ENCODE peak calls at places on chromosomes 11 and 22, in eight cellular contexts. K, D, L, A, S, N, M and W are unnamed samples.

GRCh38 chr11:45859661-45860140 is 12.4 kb downstream of the CRY2 start:
- DNase-seq in K (no peak), D (peak; percentile 92), L (peak; percentile 96), A (peak; percentile 92), S (no peak), N (peak; percentile 99), M (peak; percentile 95), W (no peak)

GRCh38 chr22:24331468-24332440 is 61.1 kb downstream of the SPECC1L start:
- DNase-seq in K (no peak), D (no peak), L (no peak), A (no peak), S (no peak), N (no peak), M (no peak), W (no peak)

GRCh38 chr11:88886796-88887195 is 179.0 kb downstream of the GRM5 start:
- DNase-seq in K (peak; percentile 54), D (no peak), L (peak; percentile 8), A (no peak), S (no peak), N (no peak), M (no peak), W (no peak)

GRCh38 chr22:39471421-39472141 is 14.8 kb downstream of the MGAT3 start:
- DNase-seq in K (no peak), D (no peak), L (peak; percentile 58), A (no peak), S (peak; percentile 63), N (no peak), M (no peak), W (no peak)

GRCh38 chr22:28441720-28442263 is 237.8 kb downstream of the TTC28 start:
- DNase-seq in K (no peak), D (no peak), L (peak; percentile 60), A (no peak), S (no peak), N (no peak), M (no peak), W (no peak)

GRCh38 chr22:39234867-39235687 is 9.7 kb downstream of the PDGFB start:
- DNase-seq in K (no peak), D (peak; percentile 83), L (no peak), A (peak; percentile 81), S (no peak), N (no peak), M (peak; percentile 86), W (no peak)

GRCh38 chr11:113613619-113614018 is 92.5 kb downstream of the TMPRSS5 start:
- DNase-seq in K (no peak), D (no peak), L (no peak), A (no peak), S (no peak), N (no peak), M (no peak), W (no peak)

GRCh38 chr11:37988031-37988430 is 1390.0 kb upstream of the RAG2 start:
- DNase-seq in K (no peak), D (no peak), L (peak; percentile 22), A (no peak), S (no peak), N (peak; percentile 63), M (no peak), W (no peak)

GRCh38 chr22:19289475-19290161 is 1.9 kb downstream of the CLTCL1 start:
- DNase-seq in K (no peak), D (no peak), L (peak; percentile 89), A (no peak), S (no peak), N (no peak), M (no peak), W (peak; percentile 36)

GRCh38 chr11:71948314-71949027 is 19.6 kb downstream of the RNF121 start:
- DNase-seq in K (no peak), D (no peak), L (no peak), A (no peak), S (no peak), N (no peak), M (no peak), W (no peak)

GRCh38 chr22:23155831-23156230 is 10.6 kb downstream of the RAB36 start:
- DNase-seq in K (no peak), D (no peak), L (no peak), A (no peak), S (no peak), N (no peak), M (no peak), W (no peak)

GRCh38 chr22:31343235-31344191 is 2.6 kb downstream of the PATZ1 start:
- DNase-seq in K (peak; percentile 61), D (peak; percentile 34), L (no peak), A (peak; percentile 86), S (peak; percentile 52), N (no peak), M (peak; percentile 12), W (no peak)

GRCh38 chr11:43952401-43953342 is 10.2 kb downstream of the C11orf96 start:
- DNase-seq in K (no peak), D (no peak), L (no peak), A (no peak), S (no peak), N (no peak), M (no peak), W (no peak)

GRCh38 chr11:117986981-117987495 is 844 bp downstream of the IL10RA start:
- DNase-seq in K (no peak), D (no peak), L (no peak), A (no peak), S (peak; percentile 64), N (no peak), M (no peak), W (peak; percentile 39)

GRCh38 chr22:42328130-42328821 is 57.8 kb upstream of the TCF20 start:
- DNase-seq in K (no peak), D (no peak), L (no peak), A (no peak), S (no peak), N (no peak), M (no peak), W (no peak)

GRCh38 chr22:37802310-37803194 is 5.2 kb upstream of the GCAT start:
- DNase-seq in K (peak; percentile 66), D (peak; percentile 70), L (peak; percentile 41), A (peak; percentile 86), S (no peak), N (no peak), M (peak; percentile 80), W (no peak)

GRCh38 chr11:679271-680207 is 15.5 kb downstream of the DEAF1 start:
- DNase-seq in K (no peak), D (no peak), L (no peak), A (no peak), S (no peak), N (no peak), M (no peak), W (no peak)

GRCh38 chr11:46890665-46891064 is 27.7 kb downstream of the LRP4 start:
- DNase-seq in K (no peak), D (no peak), L (peak; percentile 29), A (no peak), S (no peak), N (no peak), M (no peak), W (no peak)

GRCh38 chr11:73597956-73598718 is at the start of gene FAM168A:
- DNase-seq in K (peak; percentile 84), D (peak; percentile 97), L (peak; percentile 98), A (peak; percentile 99), S (peak; percentile 98), N (peak; percentile 91), M (peak; percentile 98), W (peak; percentile 81)
- TF ChIP-seq CTCF in K (peak; percentile 56), D (peak; percentile 54), L (no peak), A (peak; percentile 38), S (peak; percentile 15), N (no peak), M (peak; percentile 14), W (no peak)

GRCh38 chr11:9123595-9124304 is 32.4 kb upstream of the SCUBE2 start:
- DNase-seq in K (no peak), D (no peak), L (no peak), A (no peak), S (no peak), N (no peak), M (no peak), W (no peak)

GRCh38 chr11:9121397-9121796 is 30.0 kb upstream of the SCUBE2 start:
- DNase-seq in K (no peak), D (no peak), L (no peak), A (no peak), S (no peak), N (no peak), M (no peak), W (no peak)

GRCh38 chr11:9118277-9118676 is 26.9 kb upstream of the SCUBE2 start:
- DNase-seq in K (no peak), D (no peak), L (no peak), A (no peak), S (no peak), N (no peak), M (no peak), W (no peak)

GRCh38 chr11:9125185-9125886 is 33.9 kb upstream of the SCUBE2 start:
- DNase-seq in K (no peak), D (no peak), L (no peak), A (no peak), S (no peak), N (no peak), M (no peak), W (no peak)

DNA sequence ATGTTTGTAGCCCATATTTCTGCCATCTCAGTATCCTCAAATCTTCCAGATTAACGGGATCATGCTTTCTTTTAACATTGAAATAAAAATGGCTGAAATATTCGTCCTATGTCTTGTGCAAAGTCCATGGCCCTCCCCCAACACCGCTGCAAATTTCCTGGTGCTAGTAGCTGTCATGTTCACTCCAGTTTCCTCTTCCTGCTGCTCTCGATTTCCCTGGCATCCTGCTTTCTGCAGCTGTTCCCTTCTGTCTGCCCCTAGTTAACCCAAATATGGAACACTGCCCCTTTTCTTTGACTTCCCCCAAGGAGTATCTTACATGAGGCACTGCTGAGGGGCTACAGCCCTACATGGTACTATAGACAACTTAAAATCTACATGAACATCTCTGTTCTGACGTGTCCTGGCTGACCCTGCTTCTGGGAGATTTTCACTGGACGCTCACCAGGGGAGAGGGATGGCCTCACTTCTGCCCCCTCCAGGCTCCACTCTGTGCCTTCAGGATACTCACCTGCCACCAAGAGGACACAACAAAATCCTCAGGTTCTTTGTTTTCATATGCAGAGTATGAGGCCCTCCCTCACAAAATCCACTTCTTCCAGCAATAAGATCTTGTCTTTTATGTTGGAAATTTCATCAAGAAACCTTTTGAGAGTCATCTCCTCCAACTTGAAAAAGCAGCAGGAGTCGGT is 29.4 kb upstream of the SCUBE2 start:
- DNase-seq in K (no peak), D (no peak), L (no peak), A (no peak), S (no peak), N (no peak), M (no peak), W (no peak)
- TF ChIP-seq CTCF in K (peak; percentile 41), D (peak; percentile 24), L (peak; percentile 27), A (no peak), S (peak; percentile 37), N (no peak), M (no peak), W (no peak)

GRCh38 chr11:58576792-58577440 is 1.3 kb upstream of the LPXN start:
- DNase-seq in K (no peak), D (no peak), L (peak; percentile 61), A (no peak), S (peak; percentile 29), N (no peak), M (no peak), W (no peak)
- TF ChIP-seq CTCF in K (peak; percentile 57), D (peak; percentile 61), L (peak; percentile 56), A (peak; percentile 7), S (peak; percentile 7), N (peak; percentile 50), M (peak; percentile 34), W (no peak)

DNA sequence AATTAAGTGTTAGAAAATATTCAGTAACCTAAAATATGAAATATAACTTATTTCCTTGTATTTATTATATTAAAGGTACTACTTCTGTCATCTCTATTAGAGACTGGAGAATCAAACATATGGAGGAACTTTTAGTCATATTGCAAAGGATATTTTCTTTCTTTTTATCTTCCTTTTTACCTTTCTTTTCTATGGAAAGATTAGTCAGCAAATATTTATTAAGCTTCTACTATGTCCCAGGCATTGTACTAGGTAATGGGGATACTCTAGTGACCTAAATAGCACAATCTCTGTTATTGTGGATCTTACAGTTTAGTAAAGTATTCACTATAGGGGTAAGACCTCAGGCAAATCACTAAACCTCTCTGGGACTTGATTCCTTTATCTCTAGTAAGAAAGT is 18.3 kb downstream of the SIK2 start:
- DNase-seq in K (no peak), D (no peak), L (no peak), A (no peak), S (no peak), N (no peak), M (no peak), W (no peak)
- TF ChIP-seq CTCF in K (no peak), D (no peak), L (no peak), A (no peak), S (no peak), N (no peak), M (no peak), W (no peak)